ENCODE peak calls at places on chromosomes 4 and X, in nine cellular contexts. Z, K, V, L, E, S, X, T and Y are unnamed samples.

GRCh38 chr4:113749178-113749577 is 12.4 kb downstream of the CAMK2D start:
- DNase-seq in Z (no peak), K (no peak), V (no peak), L (no peak), E (peak), S (no peak), X (no peak), T (no peak), Y (no peak)

GRCh38 chrX:136061302-136061701 is 76.1 kb downstream of the SLC9A6 start:
- DNase-seq in Z (no peak), K (no peak), V (no peak), L (no peak), E (no peak), S (no peak), X (no peak), T (no peak), Y (no peak)

GRCh38 chrX:77749695-77750094 is 36.3 kb downstream of the ATRX start:
- DNase-seq in Z (no peak), K (no peak), V (no peak), L (no peak), E (peak), S (no peak), X (no peak), T (no peak), Y (no peak)

GRCh38 chr4:155529761-155530160 is 136.9 kb upstream of the GUCY1A1 start:
- DNase-seq in Z (no peak), K (no peak), V (no peak), L (no peak), E (no peak), S (no peak), X (no peak), T (no peak), Y (no peak)

GRCh38 chrX:144840616-144841015 is 406.7 kb upstream of the SPANXN1 start:
- DNase-seq in Z (no peak), K (no peak), V (no peak), L (no peak), E (no peak), S (no peak), X (no peak), T (no peak), Y (no peak)

GRCh38 chr4:72971572-72971971 is 97.9 kb downstream of the COX18 start:
- DNase-seq in Z (no peak), K (no peak), V (no peak), L (no peak), E (peak), S (no peak), X (no peak), T (no peak), Y (no peak)

GRCh38 chr4:108166441-108167315 is 2.1 kb downstream of the LEF1 start:
- DNase-seq in Z (no peak), K (peak), V (no peak), L (peak), E (no peak), S (peak), X (peak), T (no peak), Y (peak)

GRCh38 chr4:137226900-137227299 is 305.4 kb downstream of the PCDH18 start:
- DNase-seq in Z (no peak), K (peak), V (no peak), L (no peak), E (peak), S (no peak), X (no peak), T (no peak), Y (no peak)

GRCh38 chr4:88335092-88335665 is 43.5 kb upstream of the HERC6 start:
- DNase-seq in Z (no peak), K (no peak), V (peak), L (no peak), E (peak), S (no peak), X (peak), T (no peak), Y (no peak)

GRCh38 chrX:102345916-102346315 is 93.9 kb downstream of the NXF2B start:
- DNase-seq in Z (peak), K (peak), V (peak), L (peak), E (peak), S (peak), X (peak), T (peak), Y (peak)

GRCh38 chr4:183429489-183429888 is 14.9 kb upstream of the CDKN2AIP start:
- DNase-seq in Z (no peak), K (no peak), V (no peak), L (no peak), E (no peak), S (no peak), X (no peak), T (no peak), Y (no peak)

DNA sequence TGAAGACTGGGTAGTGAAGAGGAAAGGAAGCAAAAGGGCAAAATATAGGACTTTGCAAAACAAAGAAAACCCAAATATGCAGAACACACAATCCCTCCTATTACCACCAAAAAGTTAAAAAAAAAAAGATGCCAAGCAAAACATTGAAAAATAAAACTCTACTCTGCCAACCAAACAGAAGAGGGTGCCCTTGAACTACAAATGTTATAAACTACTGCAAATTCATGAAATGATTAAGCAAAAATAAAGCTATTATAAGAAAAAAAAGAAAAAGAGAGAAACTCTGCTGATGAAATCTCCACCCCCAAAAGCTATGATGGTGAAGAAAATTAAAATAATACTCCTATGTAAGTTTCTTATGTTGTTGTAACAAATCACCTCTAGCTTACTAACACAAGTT is 168.5 kb upstream of the STK26 start:
- DNase-seq in Z (no peak), K (no peak), V (no peak), L (no peak), E (peak), S (no peak), X (no peak), T (no peak), Y (no peak)
- TF ChIP-seq CTCF in Z (no peak), K (no peak), V (peak), L (no peak), E (no peak), S (no peak), X (peak), T (no peak), Y (no peak)

GRCh38 chrX:133218329-133218728 is at the start of gene TFDP3:
- DNase-seq in Z (no peak), K (no peak), V (no peak), L (no peak), E (no peak), S (no peak), X (no peak), T (no peak), Y (no peak)

GRCh38 chrX:133214316-133214715 is 3.8 kb downstream of the TFDP3 start:
- DNase-seq in Z (no peak), K (no peak), V (no peak), L (no peak), E (no peak), S (no peak), X (no peak), T (no peak), Y (no peak)

GRCh38 chrX:133215017-133215416 is 3.1 kb downstream of the TFDP3 start:
- DNase-seq in Z (no peak), K (peak), V (no peak), L (no peak), E (no peak), S (no peak), X (no peak), T (no peak), Y (no peak)

DNA sequence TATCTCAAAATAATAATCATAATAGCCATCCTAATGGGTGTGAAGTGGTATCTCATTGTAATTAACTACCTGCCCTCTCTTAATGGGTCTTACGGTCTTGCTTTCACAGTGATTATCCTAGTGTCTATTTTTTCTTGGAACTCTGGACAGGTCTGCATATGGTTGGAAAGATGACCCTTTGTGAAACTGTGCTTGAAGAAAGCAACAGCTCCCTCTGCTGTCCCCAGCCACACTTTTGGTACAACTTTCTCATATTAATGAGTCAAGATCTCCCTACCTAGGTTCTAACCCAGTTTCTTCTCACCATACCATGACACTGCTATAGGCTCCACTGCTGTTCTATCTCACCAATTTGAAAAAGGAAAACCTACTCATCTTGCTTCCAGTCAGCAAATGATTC is 2.4 kb downstream of the TFDP3 start:
- DNase-seq in Z (no peak), K (no peak), V (no peak), L (no peak), E (peak), S (no peak), X (peak), T (no peak), Y (no peak)
- TF ChIP-seq CTCF in Z (peak), K (peak), V (no peak), L (no peak), E (peak), S (no peak), X (peak), T (no peak), Y (no peak)

GRCh38 chr4:16508968-16509367 is 282.7 kb upstream of the TAPT1 start:
- DNase-seq in Z (no peak), K (peak), V (no peak), L (no peak), E (peak), S (no peak), X (no peak), T (no peak), Y (no peak)
- TF ChIP-seq CTCF in Z (peak), K (peak), V (no peak), L (no peak), E (peak), S (peak), X (peak), T (no peak), Y (no peak)

GRCh38 chr4:32462944-32463343 is 1742.8 kb downstream of the PCDH7 start:
- DNase-seq in Z (no peak), K (peak), V (no peak), L (no peak), E (peak), S (no peak), X (peak), T (no peak), Y (no peak)
- TF ChIP-seq CTCF in Z (peak), K (peak), V (no peak), L (no peak), E (peak), S (peak), X (peak), T (no peak), Y (no peak)